ENCODE peak calls at places on chromosomes 5 and 9, in ten cellular contexts. M, G, Y, C, S, P, Z, J, W and R are unnamed samples.

GRCh38 chr5:177469750-177470525 is 3.5 kb downstream of the DBN1 start:
- DNase-seq in M (no peak), G (no peak), Y (no peak), C (no peak), S (no peak), P (no peak), Z (no peak), J (no peak), W (no peak), R (no peak)

GRCh38 chr5:174828786-174829510 is 104.6 kb downstream of the MSX2 start:
- DNase-seq in M (no peak), G (peak), Y (peak), C (no peak), S (no peak), P (no peak), Z (no peak), J (no peak), W (no peak), R (no peak)

GRCh38 chr5:30667293-30667692 is 526.2 kb upstream of the CDH6 start:
- DNase-seq in M (no peak), G (no peak), Y (no peak), C (no peak), S (no peak), P (no peak), Z (no peak), J (no peak), W (no peak), R (no peak)

GRCh38 chr5:81750308-81751008 is 439 bp downstream of the SSBP2 start:
- DNase-seq in M (peak), G (peak), Y (no peak), C (no peak), S (no peak), P (no peak), Z (peak), J (no peak), W (no peak), R (peak)

GRCh38 chr9:131258186-131258585 is 18.1 kb downstream of the FAM78A start:
- DNase-seq in M (no peak), G (no peak), Y (peak), C (no peak), S (no peak), P (no peak), Z (no peak), J (peak), W (no peak), R (no peak)

GRCh38 chr9:85569988-85570387 is 171.8 kb downstream of the AGTPBP1 start:
- DNase-seq in M (no peak), G (peak), Y (no peak), C (no peak), S (no peak), P (peak), Z (peak), J (no peak), W (no peak), R (no peak)

GRCh38 chr5:93357686-93358085 is 223.3 kb downstream of the NR2F1-AS1 start:
- DNase-seq in M (no peak), G (no peak), Y (no peak), C (no peak), S (no peak), P (no peak), Z (no peak), J (no peak), W (no peak), R (no peak)

GRCh38 chr5:126811515-126812198 is 34.7 kb downstream of the LMNB1 start:
- DNase-seq in M (no peak), G (no peak), Y (peak), C (no peak), S (no peak), P (peak), Z (peak), J (no peak), W (no peak), R (peak)

GRCh38 chr9:134223601-134224122 is 59.3 kb upstream of the RNU6ATAC start:
- DNase-seq in M (no peak), G (no peak), Y (no peak), C (no peak), S (no peak), P (no peak), Z (no peak), J (peak), W (no peak), R (no peak)

GRCh38 chr9:108351571-108351970 is 504.2 kb downstream of the ACTL7B start:
- DNase-seq in M (no peak), G (no peak), Y (no peak), C (no peak), S (no peak), P (no peak), Z (no peak), J (no peak), W (no peak), R (no peak)

GRCh38 chr5:96189987-96190386 is 228.3 kb upstream of the ELL2 start:
- DNase-seq in M (no peak), G (no peak), Y (no peak), C (no peak), S (no peak), P (no peak), Z (no peak), J (no peak), W (no peak), R (no peak)

GRCh38 chr5:6556089-6556801 is 76.6 kb downstream of the NSUN2 start:
- DNase-seq in M (no peak), G (no peak), Y (peak), C (no peak), S (no peak), P (peak), Z (no peak), J (no peak), W (no peak), R (no peak)

GRCh38 chr5:135149956-135150723 is 116.1 kb upstream of the PITX1 start:
- DNase-seq in M (no peak), G (no peak), Y (no peak), C (no peak), S (no peak), P (no peak), Z (no peak), J (no peak), W (no peak), R (no peak)

GRCh38 chr5:143204474-143205246 is 198.8 kb downstream of the NR3C1 start:
- DNase-seq in M (no peak), G (no peak), Y (peak), C (no peak), S (no peak), P (no peak), Z (peak), J (no peak), W (no peak), R (no peak)